ENCODE peak calls at places on chromosomes 7 and 10, in nine cellular contexts. V, K, T, X, W, J, Z, D and R are unnamed samples.

GRCh38 chr7:139183878-139184338 is 47.1 kb upstream of the UBN2 start:
- DNase-seq in V (no peak), K (no peak), T (no peak), X (no peak), W (no peak), J (no peak), Z (no peak), D (no peak), R (no peak)

GRCh38 chr7:151472644-151473380 is 32.9 kb upstream of the CRYGN start:
- DNase-seq in V (peak), K (no peak), T (no peak), X (peak), W (no peak), J (peak), Z (no peak), D (no peak), R (no peak)

GRCh38 chr7:93435791-93436190 is 138.7 kb downstream of the CALCR start:
- DNase-seq in V (no peak), K (no peak), T (no peak), X (no peak), W (no peak), J (no peak), Z (no peak), D (no peak), R (no peak)

GRCh38 chr7:84364708-84365107 is 170.1 kb upstream of the SEMA3A start:
- DNase-seq in V (peak), K (no peak), T (peak), X (no peak), W (no peak), J (peak), Z (peak), D (no peak), R (no peak)

GRCh38 chr7:82562716-82563404 is 119.3 kb upstream of the CACNA2D1 start:
- DNase-seq in V (peak), K (no peak), T (peak), X (no peak), W (no peak), J (peak), Z (peak), D (no peak), R (no peak)

GRCh38 chr7:45638916-45639315 is 64.7 kb downstream of the ADCY1 start:
- DNase-seq in V (no peak), K (peak), T (no peak), X (no peak), W (peak), J (no peak), Z (no peak), D (no peak), R (peak)

GRCh38 chr7:76426246-76426645 is 1.5 kb downstream of the ZP3 start:
- DNase-seq in V (no peak), K (no peak), T (no peak), X (no peak), W (peak), J (no peak), Z (no peak), D (no peak), R (no peak)

GRCh38 chr7:137760111-137760510 is 86.7 kb downstream of the DGKI start:
- DNase-seq in V (peak), K (peak), T (no peak), X (no peak), W (peak), J (peak), Z (peak), D (no peak), R (no peak)

GRCh38 chr10:28940158-28940888 is 263.0 kb downstream of the BAMBI start:
- DNase-seq in V (no peak), K (no peak), T (no peak), X (no peak), W (no peak), J (no peak), Z (no peak), D (no peak), R (no peak)

GRCh38 chr7:41628926-41629325 is 74.0 kb downstream of the INHBA start:
- DNase-seq in V (no peak), K (no peak), T (peak), X (no peak), W (no peak), J (peak), Z (peak), D (no peak), R (peak)

GRCh38 chr7:12162420-12163113 is 48.5 kb upstream of the TMEM106B start:
- DNase-seq in V (peak), K (no peak), T (peak), X (no peak), W (no peak), J (peak), Z (no peak), D (no peak), R (no peak)

GRCh38 chr7:54189330-54189729 is 352.8 kb upstream of the VSTM2A start:
- DNase-seq in V (no peak), K (no peak), T (no peak), X (no peak), W (no peak), J (no peak), Z (peak), D (no peak), R (no peak)

GRCh38 chr10:91707236-91707635 is 74.4 kb upstream of the PPP1R3C start:
- DNase-seq in V (no peak), K (no peak), T (no peak), X (no peak), W (no peak), J (no peak), Z (no peak), D (no peak), R (no peak)

GRCh38 chr10:121597504-121598241 is 571 bp downstream of the FGFR2 start:
- DNase-seq in V (peak), K (peak), T (no peak), X (peak), W (peak), J (peak), Z (peak), D (no peak), R (no peak)

GRCh38 chr7:95430864-95431263 is 4.0 kb downstream of the PON2 start:
- DNase-seq in V (peak), K (no peak), T (peak), X (no peak), W (no peak), J (peak), Z (no peak), D (no peak), R (no peak)

GRCh38 chr10:88471909-88472308 is 111.2 kb downstream of the RNLS start:
- DNase-seq in V (peak), K (no peak), T (no peak), X (no peak), W (no peak), J (no peak), Z (peak), D (no peak), R (no peak)

GRCh38 chr10:119657725-119658124 is 6.5 kb downstream of the BAG3 start:
- DNase-seq in V (no peak), K (no peak), T (peak), X (no peak), W (no peak), J (no peak), Z (no peak), D (no peak), R (no peak)

GRCh38 chr10:97708976-97709745 is 4.4 kb upstream of the MARVELD1 start:
- DNase-seq in V (peak), K (peak), T (peak), X (peak), W (peak), J (peak), Z (peak), D (peak), R (peak)

GRCh38 chr10:77590344-77591237 is 47.0 kb downstream of the KCNMA1 start:
- DNase-seq in V (no peak), K (peak), T (no peak), X (peak), W (peak), J (no peak), Z (no peak), D (no peak), R (no peak)

GRCh38 chr10:15344256-15344875 is 26.7 kb downstream of the FAM171A1 start:
- DNase-seq in V (no peak), K (no peak), T (no peak), X (no peak), W (no peak), J (no peak), Z (no peak), D (no peak), R (no peak)

GRCh38 chr7:75945297-75946168 is 30.6 kb downstream of the POR start:
- DNase-seq in V (peak), K (peak), T (peak), X (peak), W (no peak), J (peak), Z (no peak), D (no peak), R (no peak)

GRCh38 chr7:157116762-157117161 is 22.0 kb upstream of the UBE3C start:
- DNase-seq in V (no peak), K (no peak), T (no peak), X (no peak), W (no peak), J (no peak), Z (no peak), D (no peak), R (no peak)

GRCh38 chr7:30681262-30682130 is 760 bp downstream of the CRHR2 start:
- DNase-seq in V (no peak), K (no peak), T (no peak), X (no peak), W (no peak), J (no peak), Z (peak), D (no peak), R (no peak)

GRCh38 chr7:108525327-108525984 is 479 bp downstream of the PNPLA8 start:
- DNase-seq in V (peak), K (no peak), T (peak), X (peak), W (no peak), J (peak), Z (peak), D (no peak), R (no peak)

GRCh38 chr7:4878336-4879335 is 4.9 kb downstream of the RADIL start:
- DNase-seq in V (no peak), K (no peak), T (no peak), X (no peak), W (no peak), J (no peak), Z (no peak), D (no peak), R (no peak)

GRCh38 chr10:128362514-128362913 is 236.3 kb upstream of the MKI67 start:
- DNase-seq in V (no peak), K (no peak), T (no peak), X (no peak), W (no peak), J (no peak), Z (no peak), D (no peak), R (no peak)

GRCh38 chr10:38054361-38054797 is 39.8 kb upstream of the ZNF37A start:
- DNase-seq in V (peak), K (no peak), T (peak), X (no peak), W (no peak), J (peak), Z (no peak), D (no peak), R (no peak)

GRCh38 chr7:130901209-130901783 is 167.3 kb upstream of the KLF14 start:
- DNase-seq in V (peak), K (peak), T (peak), X (peak), W (no peak), J (peak), Z (no peak), D (no peak), R (peak)

GRCh38 chr7:54839538-54840213 is 80.7 kb upstream of the SEC61G start:
- DNase-seq in V (peak), K (peak), T (peak), X (peak), W (peak), J (peak), Z (peak), D (no peak), R (peak)

GRCh38 chr10:97075961-97076525 is 109.7 kb downstream of the SLIT1 start:
- DNase-seq in V (no peak), K (no peak), T (no peak), X (no peak), W (no peak), J (no peak), Z (no peak), D (no peak), R (no peak)

GRCh38 chr7:139799586-139799985 is 21.8 kb upstream of the HIPK2 start:
- DNase-seq in V (no peak), K (no peak), T (no peak), X (no peak), W (no peak), J (no peak), Z (no peak), D (no peak), R (no peak)

GRCh38 chr7:32583791-32584190 is 88.5 kb downstream of the AVL9 start:
- DNase-seq in V (no peak), K (no peak), T (peak), X (no peak), W (no peak), J (no peak), Z (no peak), D (no peak), R (no peak)

DNA sequence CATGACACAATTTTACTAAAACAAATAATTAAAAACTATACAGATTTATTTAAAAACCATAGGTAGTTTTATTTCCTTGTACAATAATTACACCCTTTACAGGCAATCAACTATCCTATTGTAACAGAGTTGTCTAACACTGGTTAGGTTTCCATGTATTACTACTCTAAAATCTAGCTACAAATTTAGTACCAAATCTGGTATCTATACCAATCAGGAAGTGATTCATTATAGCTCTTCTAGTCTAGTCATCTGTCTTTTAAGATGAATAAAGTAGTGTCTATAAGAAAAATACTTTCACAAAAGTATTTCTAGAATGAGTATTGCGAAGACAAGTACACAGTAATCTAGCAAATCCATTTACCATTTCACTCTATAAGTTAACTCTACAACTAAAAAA is 16.9 kb downstream of the ZNF800 start:
- DNase-seq in V (no peak), K (no peak), T (no peak), X (no peak), W (no peak), J (peak), Z (no peak), D (no peak), R (no peak)
- H3K4me3 ChIP-seq in V (no peak), K (no peak), T (no peak), X (no peak), W (no peak), J (no peak), Z (no peak), D (no peak), R (no peak)

GRCh38 chr10:47062801-47063200 is 151.6 kb downstream of the PTPN20 start:
- DNase-seq in V (peak), K (no peak), T (peak), X (no peak), W (no peak), J (peak), Z (peak), D (no peak), R (no peak)
- H3K4me3 ChIP-seq in V (no peak), K (no peak), T (no peak), X (no peak), W (no peak), J (no peak), Z (no peak), D (no peak), R (no peak)

GRCh38 chr10:93199221-93199681 is 125.6 kb downstream of the CYP26A1 start:
- DNase-seq in V (peak), K (peak), T (peak), X (peak), W (no peak), J (peak), Z (no peak), D (no peak), R (peak)

GRCh38 chr10:93193886-93194285 is 120.2 kb downstream of the CYP26A1 start:
- DNase-seq in V (no peak), K (no peak), T (no peak), X (no peak), W (no peak), J (no peak), Z (no peak), D (no peak), R (no peak)

DNA sequence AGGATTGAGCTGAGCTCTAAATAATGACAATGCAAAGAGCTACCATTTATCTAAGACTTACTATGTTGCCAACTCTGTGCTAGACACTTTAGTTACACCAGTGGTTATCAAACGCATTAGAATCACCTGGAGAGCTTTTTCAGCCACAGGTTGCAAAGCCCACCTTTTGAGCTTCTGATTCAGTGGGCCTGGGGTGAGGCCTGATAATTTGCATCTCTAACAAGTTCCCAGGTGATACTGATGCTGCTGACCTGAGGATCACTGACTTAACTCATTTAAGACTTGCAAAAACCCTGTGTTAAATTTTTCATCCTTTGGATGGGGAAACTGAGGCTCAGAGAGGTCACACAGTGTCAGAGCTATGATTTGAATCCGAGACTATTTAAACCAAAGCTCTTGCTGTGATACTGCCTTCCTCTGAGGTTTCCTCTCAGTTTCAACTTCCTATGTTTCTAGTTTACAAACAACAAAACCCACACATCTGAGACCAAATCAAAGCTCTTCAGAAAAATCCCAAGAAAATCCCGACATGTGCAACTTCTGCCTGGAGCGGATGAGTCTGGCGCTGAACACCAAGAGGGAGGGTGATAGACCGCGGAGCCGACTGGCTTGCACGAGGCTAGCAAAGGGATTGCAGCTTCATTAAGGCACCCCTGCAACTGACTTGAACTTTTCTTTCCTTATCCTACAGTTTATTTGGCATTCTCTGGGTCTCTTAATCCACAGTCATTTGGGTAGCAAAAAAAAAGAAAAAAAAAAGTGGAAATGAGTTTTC is 124.9 kb downstream of the CYP26A1 start:
- DNase-seq in V (peak), K (no peak), T (peak), X (no peak), W (no peak), J (peak), Z (peak), D (no peak), R (no peak)
- H3K4me3 ChIP-seq in V (no peak), K (no peak), T (peak), X (peak), W (no peak), J (peak), Z (no peak), D (no peak), R (no peak)

GRCh38 chr7:72249106-72249505 is 163.0 kb downstream of the CALN1 start:
- DNase-seq in V (no peak), K (no peak), T (no peak), X (no peak), W (no peak), J (no peak), Z (no peak), D (no peak), R (no peak)

GRCh38 chr7:72243329-72243728 is 168.8 kb downstream of the CALN1 start:
- DNase-seq in V (no peak), K (no peak), T (no peak), X (no peak), W (no peak), J (no peak), Z (peak), D (no peak), R (no peak)

DNA sequence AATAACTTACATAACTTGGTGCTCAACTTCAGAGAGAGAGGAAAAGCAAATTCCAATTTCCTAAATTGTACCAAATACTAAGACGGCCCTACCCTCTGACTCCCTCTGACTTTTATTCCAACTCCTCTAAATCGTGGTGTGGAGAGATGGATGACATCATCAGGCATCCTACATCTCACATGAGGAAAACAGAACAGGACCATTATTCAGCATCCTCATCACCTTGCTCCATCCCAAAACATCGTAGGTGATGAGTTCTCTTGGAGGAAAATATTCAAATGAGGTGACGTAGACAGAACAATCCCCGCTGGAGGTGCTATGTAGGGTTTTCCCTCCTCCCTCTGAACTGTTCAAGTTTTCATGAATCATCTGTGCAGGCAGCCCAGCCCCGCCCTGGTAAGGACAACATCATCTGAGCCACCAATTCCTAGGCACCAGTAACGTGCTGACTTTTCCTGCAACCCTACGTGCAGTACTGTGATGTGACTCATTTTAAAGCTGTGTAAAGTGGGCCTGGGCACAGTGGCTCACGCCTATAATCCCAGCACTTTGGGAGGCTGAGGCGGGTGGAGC is 167.2 kb downstream of the CALN1 start:
- DNase-seq in V (no peak), K (no peak), T (no peak), X (no peak), W (no peak), J (no peak), Z (no peak), D (no peak), R (no peak)
- H3K4me3 ChIP-seq in V (no peak), K (no peak), T (no peak), X (no peak), W (no peak), J (no peak), Z (no peak), D (no peak), R (no peak)